ENCODE peak calls at places on chromosomes 11 and 22, in eight cellular contexts. X, N, P, I, Q, R, F and D are unnamed samples.

GRCh38 chr11:4826425-4826824 is 5.3 kb downstream of the OR51F2 start:
- DNase-seq in X (peak), N (no peak), P (no peak), I (no peak), Q (no peak), R (peak), F (no peak), D (no peak)

GRCh38 chr11:113384551-113384950 is 3.0 kb upstream of the ANKK1 start:
- DNase-seq in X (peak), N (no peak), P (no peak), I (no peak), Q (no peak), R (peak), F (peak), D (no peak)

GRCh38 chr11:77517226-77517625 is 43.3 kb upstream of the PAK1 start:
- DNase-seq in X (no peak), N (no peak), P (no peak), I (no peak), Q (no peak), R (no peak), F (peak), D (no peak)

GRCh38 chr11:210803-211180 is 3.3 kb downstream of the RIC8A start:
- DNase-seq in X (no peak), N (no peak), P (peak), I (no peak), Q (no peak), R (no peak), F (no peak), D (no peak)

GRCh38 chr22:39900306-39901227 is at the start of gene GRAP2:
- DNase-seq in X (no peak), N (peak), P (no peak), I (peak), Q (peak), R (no peak), F (no peak), D (no peak)

GRCh38 chr22:50485221-50486131 is 1.2 kb upstream of the MIOX start:
- DNase-seq in X (no peak), N (no peak), P (no peak), I (no peak), Q (no peak), R (no peak), F (peak), D (no peak)

GRCh38 chr11:30917859-30918478 is 331.8 kb upstream of the MPPED2 start:
- DNase-seq in X (peak), N (no peak), P (no peak), I (no peak), Q (peak), R (peak), F (peak), D (no peak)

GRCh38 chr11:84899740-84900139 is 727.4 kb downstream of the DLG2 start:
- DNase-seq in X (no peak), N (no peak), P (no peak), I (no peak), Q (no peak), R (peak), F (no peak), D (no peak)

GRCh38 chr11:88320149-88320559 is 17.4 kb downstream of the CTSC start:
- DNase-seq in X (peak), N (no peak), P (no peak), I (no peak), Q (no peak), R (peak), F (peak), D (no peak)

GRCh38 chr22:46984751-46985506 is 222.5 kb downstream of the TBC1D22A start:
- DNase-seq in X (no peak), N (no peak), P (no peak), I (no peak), Q (no peak), R (peak), F (peak), D (no peak)

GRCh38 chr22:37133304-37134018 is 16.3 kb downstream of the IL2RB start:
- DNase-seq in X (no peak), N (no peak), P (no peak), I (no peak), Q (no peak), R (no peak), F (no peak), D (no peak)

GRCh38 chr11:31487848-31488247 is 21.6 kb downstream of the IMMP1L start:
- DNase-seq in X (peak), N (no peak), P (no peak), I (no peak), Q (no peak), R (peak), F (peak), D (no peak)

GRCh38 chr22:36277482-36278291 is 24.8 kb downstream of the APOL1 start:
- DNase-seq in X (peak), N (peak), P (peak), I (peak), Q (peak), R (no peak), F (peak), D (peak)

GRCh38 chr22:33746501-33746928 is 173.8 kb downstream of the LARGE1 start:
- DNase-seq in X (peak), N (no peak), P (no peak), I (no peak), Q (no peak), R (no peak), F (no peak), D (no peak)

GRCh38 chr11:114296190-114296978 is at the start of gene NNMT:
- DNase-seq in X (peak), N (no peak), P (peak), I (no peak), Q (no peak), R (peak), F (peak), D (no peak)

GRCh38 chr11:43947003-43947500 is 4.6 kb downstream of the C11orf96 start:
- DNase-seq in X (no peak), N (no peak), P (no peak), I (no peak), Q (no peak), R (no peak), F (peak), D (no peak)

GRCh38 chr11:118084247-118084646 is 2.5 kb downstream of the SMIM35 start:
- DNase-seq in X (peak), N (no peak), P (no peak), I (no peak), Q (no peak), R (no peak), F (peak), D (no peak)

GRCh38 chr11:8740156-8740555 is 57.6 kb downstream of the RPL27A start:
- DNase-seq in X (no peak), N (no peak), P (peak), I (no peak), Q (no peak), R (no peak), F (no peak), D (no peak)

GRCh38 chr11:118834428-118835028 is 43.6 kb upstream of the DDX6 start:
- DNase-seq in X (no peak), N (no peak), P (no peak), I (no peak), Q (no peak), R (no peak), F (peak), D (no peak)

GRCh38 chr22:30305906-30306628 is 16.8 kb upstream of the CASTOR1 start:
- DNase-seq in X (no peak), N (no peak), P (no peak), I (no peak), Q (no peak), R (no peak), F (no peak), D (no peak)

GRCh38 chr11:60942970-60943565 is 8.9 kb downstream of the SLC15A3 start:
- DNase-seq in X (no peak), N (no peak), P (no peak), I (no peak), Q (no peak), R (no peak), F (no peak), D (no peak)

GRCh38 chr11:133176748-133177147 is 355.6 kb downstream of the OPCML start:
- DNase-seq in X (no peak), N (no peak), P (no peak), I (no peak), Q (no peak), R (no peak), F (no peak), D (no peak)

GRCh38 chr22:21972293-21972779 is 10.3 kb downstream of the TOP3B start:
- DNase-seq in X (peak), N (no peak), P (no peak), I (peak), Q (peak), R (peak), F (peak), D (peak)

GRCh38 chr22:20748820-20749428 is 25.0 kb upstream of the SERPIND1 start:
- DNase-seq in X (no peak), N (no peak), P (no peak), I (no peak), Q (no peak), R (no peak), F (peak), D (no peak)